ENCODE peak calls at places on chromosomes 13 and 19, in five cellular contexts. H, S, P, B and D are unnamed samples.

GRCh38 chr13:94324409-94325147 is 154.9 kb downstream of the DCT start:
- DNase-seq in H (no peak), S (no peak), P (no peak), B (no peak), D (no peak)

GRCh38 chr19:409515-410242 is 732 bp upstream of the C2CD4C start:
- DNase-seq in H (no peak), S (no peak), P (no peak), B (no peak), D (no peak)

GRCh38 chr19:45138303-45138751 is 22.5 kb downstream of the NKPD1 start:
- DNase-seq in H (peak), S (no peak), P (no peak), B (no peak), D (no peak)

GRCh38 chr13:109275848-109276247 is 510.5 kb downstream of the IRS2 start:
- DNase-seq in H (no peak), S (peak), P (no peak), B (peak), D (no peak)

GRCh38 chr19:17118957-17119356 is 43.4 kb downstream of the MYO9B start:
- DNase-seq in H (no peak), S (no peak), P (no peak), B (no peak), D (no peak)

GRCh38 chr13:85565652-85566051 is 233.6 kb downstream of the SLITRK6 start:
- DNase-seq in H (no peak), S (no peak), P (no peak), B (no peak), D (no peak)

GRCh38 chr13:49495783-49496762 is at the start of gene PHF11:
- DNase-seq in H (peak), S (peak), P (peak), B (peak), D (peak)

GRCh38 chr19:10836478-10837325 is 690 bp upstream of the TMED1 start:
- DNase-seq in H (peak), S (peak), P (peak), B (peak), D (peak)

GRCh38 chr13:39196957-39197644 is 158.8 kb downstream of the NHLRC3 start:
- DNase-seq in H (no peak), S (no peak), P (no peak), B (no peak), D (no peak)

GRCh38 chr19:45767881-45768643 is 990 bp downstream of the SIX5 start:
- DNase-seq in H (peak), S (peak), P (no peak), B (no peak), D (peak)

GRCh38 chr19:51777570-51778460 is 16.8 kb downstream of the FPR2 start:
- DNase-seq in H (peak), S (peak), P (peak), B (peak), D (peak)